ENCODE peak calls at places on chromosomes 1 and 21, in six cellular contexts. One of them, this sample, is unnamed.

GRCh38 chr1:11413907-11414495 is 65.0 kb upstream of the DISP3 start:
- DNase-seq in CD8-positive, alpha-beta T cell: no peak
- DNase-seq in left ventricle myocardium inferior: no peak
- DNase-seq in Panc1: no peak
- DNase-seq in H1: no peak
- DNase-seq in A549: no peak
- DNase-seq in this sample: no peak

GRCh38 chr1:226044514-226045132 is 17.9 kb upstream of the H3-3A start:
- DNase-seq in CD8-positive, alpha-beta T cell: no peak
- DNase-seq in left ventricle myocardium inferior: no peak
- DNase-seq in Panc1: no peak
- DNase-seq in H1: no peak
- DNase-seq in A549: no peak
- DNase-seq in this sample: no peak

GRCh38 chr1:225834417-225835329 is 24.7 kb downstream of the EPHX1 start:
- DNase-seq in CD8-positive, alpha-beta T cell: no peak
- DNase-seq in left ventricle myocardium inferior: peak; percentile 64
- DNase-seq in Panc1: no peak
- DNase-seq in H1: no peak
- DNase-seq in A549: no peak
- DNase-seq in this sample: no peak

GRCh38 chr1:95793893-95794292 is 559.9 kb downstream of the RWDD3 start:
- DNase-seq in CD8-positive, alpha-beta T cell: no peak
- DNase-seq in left ventricle myocardium inferior: no peak
- DNase-seq in Panc1: no peak
- DNase-seq in H1: peak; percentile 50
- DNase-seq in A549: peak; percentile 2
- DNase-seq in this sample: peak; percentile 33

GRCh38 chr1:214640431-214641213 is 37.6 kb downstream of the CENPF start:
- DNase-seq in CD8-positive, alpha-beta T cell: no peak
- DNase-seq in left ventricle myocardium inferior: no peak
- DNase-seq in Panc1: no peak
- DNase-seq in H1: no peak
- DNase-seq in A549: no peak
- DNase-seq in this sample: no peak

GRCh38 chr1:43447891-43448708 is 5.6 kb downstream of the HYI start:
- DNase-seq in CD8-positive, alpha-beta T cell: no peak
- DNase-seq in left ventricle myocardium inferior: no peak
- DNase-seq in Panc1: no peak
- DNase-seq in H1: no peak
- DNase-seq in A549: no peak
- DNase-seq in this sample: no peak

GRCh38 chr1:180157108-180157507 is 2.4 kb downstream of the QSOX1 start:
- DNase-seq in CD8-positive, alpha-beta T cell: no peak
- DNase-seq in left ventricle myocardium inferior: no peak
- DNase-seq in Panc1: no peak
- DNase-seq in H1: no peak
- DNase-seq in A549: no peak
- DNase-seq in this sample: no peak

GRCh38 chr1:83102630-83103071 is 896.3 kb downstream of the TTLL7 start:
- DNase-seq in CD8-positive, alpha-beta T cell: no peak
- DNase-seq in left ventricle myocardium inferior: no peak
- DNase-seq in Panc1: no peak
- DNase-seq in H1: no peak
- DNase-seq in A549: no peak
- DNase-seq in this sample: peak; percentile 68

GRCh38 chr1:228860911-228861829 is 125.9 kb downstream of the RHOU start:
- DNase-seq in CD8-positive, alpha-beta T cell: no peak
- DNase-seq in left ventricle myocardium inferior: no peak
- DNase-seq in Panc1: peak; percentile 80
- DNase-seq in H1: no peak
- DNase-seq in A549: peak; percentile 89
- DNase-seq in this sample: no peak

GRCh38 chr1:235093685-235094592 is 34.7 kb downstream of the TOMM20 start:
- DNase-seq in CD8-positive, alpha-beta T cell: peak; percentile 78
- DNase-seq in left ventricle myocardium inferior: peak; percentile 77
- DNase-seq in Panc1: no peak
- DNase-seq in H1: peak; percentile 95
- DNase-seq in A549: peak; percentile 78
- DNase-seq in this sample: peak; percentile 79

GRCh38 chr1:67966666-67967009 is 83.8 kb downstream of the DIRAS3 start:
- DNase-seq in CD8-positive, alpha-beta T cell: no peak
- DNase-seq in left ventricle myocardium inferior: no peak
- DNase-seq in Panc1: no peak
- DNase-seq in H1: no peak
- DNase-seq in A549: no peak
- DNase-seq in this sample: no peak

GRCh38 chr21:44713846-44714245 is 2.5 kb upstream of the TSPEAR start:
- DNase-seq in CD8-positive, alpha-beta T cell: no peak
- DNase-seq in left ventricle myocardium inferior: no peak
- DNase-seq in Panc1: no peak
- DNase-seq in H1: peak; percentile 24
- DNase-seq in A549: no peak
- DNase-seq in this sample: no peak

GRCh38 chr1:182330303-182330702 is 61.3 kb downstream of the GLUL start:
- DNase-seq in CD8-positive, alpha-beta T cell: no peak
- DNase-seq in left ventricle myocardium inferior: no peak
- DNase-seq in Panc1: no peak
- DNase-seq in H1: no peak
- DNase-seq in A549: no peak
- DNase-seq in this sample: peak; percentile 27

DNA sequence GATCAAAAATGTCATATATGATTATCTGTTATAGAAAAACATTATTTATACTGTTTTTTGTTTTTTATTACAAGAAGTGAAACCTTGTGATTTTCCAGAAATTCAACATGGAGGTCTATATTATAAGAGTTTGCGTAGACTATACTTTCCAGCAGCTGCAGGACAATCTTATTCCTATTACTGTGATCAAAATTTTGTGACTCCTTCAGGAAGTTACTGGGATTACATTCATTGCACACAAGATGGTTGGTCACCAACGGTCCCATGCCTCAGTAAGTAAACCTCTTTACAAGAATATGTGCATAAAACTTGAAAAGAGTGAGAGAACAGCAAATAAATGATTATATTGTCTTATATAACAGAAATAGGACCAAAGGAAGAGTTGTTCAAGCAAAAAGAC is 14.5 kb downstream of the CFHR4 start:
- DNase-seq in CD8-positive, alpha-beta T cell: no peak
- DNase-seq in left ventricle myocardium inferior: no peak
- DNase-seq in Panc1: no peak
- DNase-seq in H1: no peak
- DNase-seq in A549: peak; percentile 10
- DNase-seq in this sample: no peak
- H3K4me1 ChIP-seq in CD8-positive, alpha-beta T cell: no peaks in the 10 kb centered on the region
- H3K4me1 ChIP-seq in left ventricle myocardium inferior: no peaks in the 10 kb centered on the region
- H3K4me1 ChIP-seq in Panc1: no peaks in the 10 kb centered on the region
- H3K4me1 ChIP-seq in H1: no peaks in the 10 kb centered on the region
- H3K4me1 ChIP-seq in A549: no peaks in the 10 kb centered on the region
- H3K4me1 ChIP-seq in this sample: no peaks in the 10 kb centered on the region

GRCh38 chr21:32921632-32922230 is 104.0 kb upstream of the OLIG2 start:
- DNase-seq in CD8-positive, alpha-beta T cell: peak; percentile 32
- DNase-seq in left ventricle myocardium inferior: no peak
- DNase-seq in Panc1: no peak
- DNase-seq in H1: peak; percentile 80
- DNase-seq in A549: peak; percentile 12
- DNase-seq in this sample: no peak
- TF ChIP-seq CTCF in CD8-positive, alpha-beta T cell: peak; percentile 55
- TF ChIP-seq CTCF in left ventricle myocardium inferior: peak; percentile 40
- TF ChIP-seq CTCF in Panc1: peak; percentile 40
- TF ChIP-seq CTCF in H1: peak; percentile 86
- TF ChIP-seq CTCF in A549: no peak
- TF ChIP-seq CTCF in this sample: peak; percentile 33

GRCh38 chr1:160164121-160164520 is 12.7 kb downstream of the ATP1A4 start:
- DNase-seq in CD8-positive, alpha-beta T cell: no peak
- DNase-seq in left ventricle myocardium inferior: no peak
- DNase-seq in Panc1: no peak
- DNase-seq in H1: no peak
- DNase-seq in A549: no peak
- DNase-seq in this sample: no peak

GRCh38 chr1:160163612-160164011 is 12.2 kb downstream of the ATP1A4 start:
- DNase-seq in CD8-positive, alpha-beta T cell: no peak
- DNase-seq in left ventricle myocardium inferior: no peak
- DNase-seq in Panc1: no peak
- DNase-seq in H1: no peak
- DNase-seq in A549: peak; percentile 35
- DNase-seq in this sample: no peak

GRCh38 chr1:160162936-160163335 is 11.5 kb downstream of the ATP1A4 start:
- DNase-seq in CD8-positive, alpha-beta T cell: no peak
- DNase-seq in left ventricle myocardium inferior: no peak
- DNase-seq in Panc1: no peak
- DNase-seq in H1: no peak
- DNase-seq in A549: no peak
- DNase-seq in this sample: no peak

GRCh38 chr1:160159846-160160245 is 8.4 kb downstream of the ATP1A4 start:
- DNase-seq in CD8-positive, alpha-beta T cell: no peak
- DNase-seq in left ventricle myocardium inferior: no peak
- DNase-seq in Panc1: no peak
- DNase-seq in H1: no peak
- DNase-seq in A549: peak; percentile 41
- DNase-seq in this sample: no peak

DNA sequence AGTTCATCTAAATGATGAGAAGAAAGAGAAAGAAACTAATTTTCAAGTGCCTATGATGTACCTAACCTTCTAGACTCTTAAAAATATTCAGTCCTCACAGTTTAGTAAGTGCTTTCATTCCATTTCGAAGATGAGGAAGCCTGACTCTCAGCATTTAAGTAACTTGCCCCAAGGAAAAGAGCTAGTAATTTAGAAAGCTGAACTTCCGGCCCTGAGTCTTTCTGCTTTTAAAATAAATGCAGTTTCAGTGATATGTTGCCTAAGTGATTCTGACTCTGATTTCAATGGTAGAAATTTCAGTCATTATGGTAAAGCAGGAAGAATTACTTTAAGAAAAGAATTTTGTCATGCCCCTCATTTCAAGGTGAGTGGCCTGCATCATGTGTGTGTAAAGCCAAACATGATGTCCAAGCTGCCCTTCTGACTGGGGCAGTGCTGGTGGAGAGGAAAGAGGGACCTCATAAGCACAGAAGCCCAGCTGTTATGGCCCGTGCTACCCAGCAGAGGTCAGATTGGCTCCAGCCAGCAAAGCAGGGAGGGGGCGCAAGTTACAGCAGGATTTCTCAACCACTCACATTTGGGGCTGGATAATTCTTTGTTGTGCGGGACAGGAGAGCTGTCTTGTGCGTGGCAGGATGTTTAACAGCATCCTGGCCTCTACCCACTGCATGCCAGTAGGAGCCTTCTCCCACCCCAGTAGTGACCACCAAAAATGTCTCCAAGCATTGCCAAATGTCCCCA is 10.7 kb downstream of the ATP1A4 start:
- DNase-seq in CD8-positive, alpha-beta T cell: no peak
- DNase-seq in left ventricle myocardium inferior: no peak
- DNase-seq in Panc1: no peak
- DNase-seq in H1: peak; percentile 73
- DNase-seq in A549: peak; percentile 27
- DNase-seq in this sample: peak; percentile 71
- H3K27ac ChIP-seq in CD8-positive, alpha-beta T cell: no peak overlapping the region
- H3K27ac ChIP-seq in left ventricle myocardium inferior: no peak overlapping the region
- H3K27ac ChIP-seq in Panc1: no peak overlapping the region
- H3K27ac ChIP-seq in H1: no peak overlapping the region
- H3K27ac ChIP-seq in A549: no peak overlapping the region
- H3K27ac ChIP-seq in this sample: no peak overlapping the region

DNA sequence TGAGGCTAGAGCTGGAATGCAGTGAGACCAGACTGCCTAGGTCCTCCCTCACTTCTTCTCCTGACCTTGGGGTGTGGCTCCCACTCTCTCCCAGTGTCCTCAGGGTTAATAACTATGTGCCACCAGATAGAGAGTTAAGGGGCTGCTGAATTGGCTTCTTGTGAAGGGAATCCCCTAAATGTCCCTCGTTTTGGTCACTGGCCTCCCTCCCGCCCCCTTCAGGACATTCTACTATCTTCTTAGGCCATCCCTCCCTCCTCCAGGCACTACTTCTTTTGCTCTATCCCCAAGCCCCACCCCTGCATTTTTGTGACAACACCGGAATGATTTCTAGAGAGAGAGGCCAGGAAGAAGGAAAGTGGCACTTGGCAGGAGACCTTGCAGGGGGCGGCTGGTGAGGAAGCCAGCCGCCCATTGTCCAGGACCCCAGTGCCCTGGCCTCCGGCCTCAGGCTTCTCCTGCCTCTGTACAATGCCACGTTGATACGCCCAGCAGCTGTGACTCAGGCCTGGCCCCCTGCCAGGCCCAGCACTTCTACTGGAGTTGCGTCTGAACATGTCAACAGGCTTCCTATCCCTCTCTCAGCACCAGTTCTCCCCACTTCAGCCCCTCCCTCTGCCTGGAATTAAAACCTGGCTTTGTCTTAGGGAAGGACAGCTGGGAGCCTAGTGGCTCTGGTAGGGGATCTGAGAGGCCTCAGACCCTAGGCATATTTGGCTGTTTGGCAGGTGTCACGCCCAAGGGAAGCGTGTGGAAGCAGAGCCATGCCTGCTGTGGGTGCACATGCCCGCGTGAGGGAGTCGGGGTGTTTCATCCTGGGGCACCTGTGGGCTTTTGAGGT is 9.1 kb downstream of the LMNA start:
- DNase-seq in CD8-positive, alpha-beta T cell: peak; percentile 57
- DNase-seq in left ventricle myocardium inferior: peak; percentile 96
- DNase-seq in Panc1: peak; percentile 88
- DNase-seq in H1: peak; percentile 76
- DNase-seq in A549: peak; percentile 95
- DNase-seq in this sample: peak; percentile 96
- H3K4me1 ChIP-seq in CD8-positive, alpha-beta T cell: peaks cover 38% of the 10 kb centered on the region
- H3K4me1 ChIP-seq in left ventricle myocardium inferior: peaks cover 100% of the 10 kb centered on the region
- H3K4me1 ChIP-seq in Panc1: peaks cover 92% of the 10 kb centered on the region
- H3K4me1 ChIP-seq in H1: peaks cover 7% of the 10 kb centered on the region
- H3K4me1 ChIP-seq in A549: peaks cover 96% of the 10 kb centered on the region
- H3K4me1 ChIP-seq in this sample: peaks cover 70% of the 10 kb centered on the region

DNA sequence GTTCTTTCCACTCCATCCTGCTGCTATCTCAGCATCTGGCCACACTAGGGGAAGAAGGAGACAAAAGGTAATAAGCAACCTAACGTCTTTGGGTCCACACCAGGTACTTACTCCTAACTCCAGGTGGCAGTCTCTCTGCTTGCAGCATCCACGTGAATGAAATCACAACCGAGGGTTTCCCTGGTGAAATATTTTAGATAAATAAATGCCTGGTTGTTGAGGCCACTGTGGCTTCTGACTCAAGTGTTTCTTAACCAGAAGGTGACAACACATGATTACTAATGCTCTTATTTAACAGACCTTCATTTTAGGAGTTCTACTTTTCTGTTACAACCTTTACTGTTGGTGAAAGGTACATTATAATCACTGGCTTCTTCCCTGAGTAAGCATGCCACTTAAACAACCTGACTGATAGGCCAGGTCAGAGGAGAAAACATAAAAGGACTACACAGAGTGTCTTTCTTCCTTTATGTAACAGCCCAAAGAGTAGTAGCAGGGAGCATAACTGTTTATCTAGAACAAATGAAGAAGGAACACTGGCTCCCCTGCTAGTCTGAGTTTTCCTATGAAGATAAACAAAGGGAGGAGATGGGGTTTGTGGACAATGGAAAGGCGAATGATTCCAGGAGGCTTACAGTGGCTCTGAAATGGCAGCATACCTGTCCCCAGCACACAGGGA is 59.9 kb downstream of the SYT6 start:
- DNase-seq in CD8-positive, alpha-beta T cell: no peak
- DNase-seq in left ventricle myocardium inferior: no peak
- DNase-seq in Panc1: no peak
- DNase-seq in H1: no peak
- DNase-seq in A549: peak; percentile 10
- DNase-seq in this sample: peak; percentile 30
- TF ChIP-seq CTCF in CD8-positive, alpha-beta T cell: no peak
- TF ChIP-seq CTCF in left ventricle myocardium inferior: peak; percentile 21
- TF ChIP-seq CTCF in Panc1: peak; percentile 15
- TF ChIP-seq CTCF in H1: peak; percentile 40
- TF ChIP-seq CTCF in A549: no peak
- TF ChIP-seq CTCF in this sample: no peak

GRCh38 chr1:34870395-34870794 is 10.8 kb upstream of the SMIM12 start:
- DNase-seq in CD8-positive, alpha-beta T cell: no peak
- DNase-seq in left ventricle myocardium inferior: no peak
- DNase-seq in Panc1: no peak
- DNase-seq in H1: no peak
- DNase-seq in A549: no peak
- DNase-seq in this sample: no peak
- H3K27ac ChIP-seq in CD8-positive, alpha-beta T cell: no peak overlapping the region
- H3K27ac ChIP-seq in left ventricle myocardium inferior: no peak overlapping the region
- H3K27ac ChIP-seq in Panc1: no peak overlapping the region
- H3K27ac ChIP-seq in H1: no peak overlapping the region
- H3K27ac ChIP-seq in A549: no peak overlapping the region
- H3K27ac ChIP-seq in this sample: no peak overlapping the region

This sample was measured in cardiac muscle cell.